ENCODE peak calls at places on chromosome 15, in six cellular contexts. H is brain microvascular endothelial cell, D is ovary, A is breast epithelium, V is Caco-2, E is A549. O is an unnamed sample.

GRCh38 chr15:50883903-50884302 is 24.6 kb upstream of the AP4E1 start:
- DNase-seq in H (peak; percentile 37), E (peak; percentile 52), V (no peak), D (no peak), A (no peak), O (no peak)

GRCh38 chr15:65818927-65819562 is 27.0 kb upstream of the DENND4A start:
- DNase-seq in D (no peak), H (peak; percentile 16), E (no peak), A (no peak), V (no peak), O (no peak)

GRCh38 chr15:99123706-99124451 is 19.0 kb downstream of the SYNM start:
- DNase-seq in H (peak; percentile 85), E (peak; percentile 92), A (peak; percentile 75), D (peak; percentile 84), V (peak; percentile 15), O (peak; percentile 83)

GRCh38 chr15:38627684-38628277 is 63.2 kb upstream of the RASGRP1 start:
- DNase-seq in V (no peak), D (no peak), E (no peak), H (no peak), A (no peak), O (no peak)

GRCh38 chr15:54619180-54619579 is 577.6 kb downstream of the RSL24D1 start:
- DNase-seq in D (no peak), H (no peak), A (no peak), V (no peak), E (no peak), O (no peak)

GRCh38 chr15:91412529-91412928 is 312.5 kb downstream of the SV2B start:
- DNase-seq in H (no peak), V (no peak), E (no peak), D (no peak), A (no peak), O (no peak)

GRCh38 chr15:70267879-70268278 is 170.2 kb upstream of the TLE3 start:
- DNase-seq in D (no peak), H (peak; percentile 72), A (no peak), E (no peak), V (no peak), O (no peak)

GRCh38 chr15:82146990-82147461 is 101.2 kb upstream of the MEX3B start:
- DNase-seq in D (no peak), E (peak; percentile 49), A (no peak), H (peak; percentile 90), V (no peak), O (peak; percentile 79)

GRCh38 chr15:96849501-96849900 is 519.0 kb downstream of the NR2F2 start:
- DNase-seq in D (no peak), E (no peak), H (peak; percentile 92), A (no peak), V (no peak), O (no peak)

GRCh38 chr15:31433101-31433500 is 106.5 kb downstream of the KLF13 start:
- DNase-seq in E (no peak), V (no peak), D (no peak), A (no peak), H (no peak), O (no peak)

GRCh38 chr15:90489514-90489913 is 40.2 kb upstream of the CRTC3 start:
- DNase-seq in V (no peak), H (no peak), D (no peak), A (no peak), E (no peak), O (no peak)

DNA sequence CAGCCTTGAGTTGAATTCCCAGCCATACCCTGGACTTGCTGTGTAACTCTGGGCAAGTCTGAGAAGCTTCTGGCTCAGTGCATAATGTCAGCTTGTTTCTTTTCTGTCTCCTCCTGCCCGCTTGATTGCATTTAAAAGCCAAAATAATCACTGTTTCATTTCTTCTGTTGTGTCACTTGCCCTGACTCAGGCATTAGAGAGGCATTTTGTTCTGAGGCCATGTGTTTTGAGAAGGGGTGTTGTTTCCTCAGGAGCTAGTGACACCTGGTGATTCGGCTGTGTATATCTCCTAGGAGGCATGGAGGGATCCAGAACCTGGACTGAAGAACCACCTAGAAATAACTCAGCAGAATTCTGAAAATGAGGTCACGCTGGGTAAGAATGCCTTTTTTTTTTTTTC is 16.0 kb downstream of the WDR73 start:
- DNase-seq in E (peak; percentile 63), D (no peak), H (no peak), A (no peak), V (peak; percentile 64), O (no peak)
- H3K4me3 ChIP-seq in E (no peak overlapping the region), D (no peak overlapping the region), H (no peak overlapping the region), A (no peak overlapping the region), V (no peak overlapping the region), O (no peak overlapping the region)

DNA sequence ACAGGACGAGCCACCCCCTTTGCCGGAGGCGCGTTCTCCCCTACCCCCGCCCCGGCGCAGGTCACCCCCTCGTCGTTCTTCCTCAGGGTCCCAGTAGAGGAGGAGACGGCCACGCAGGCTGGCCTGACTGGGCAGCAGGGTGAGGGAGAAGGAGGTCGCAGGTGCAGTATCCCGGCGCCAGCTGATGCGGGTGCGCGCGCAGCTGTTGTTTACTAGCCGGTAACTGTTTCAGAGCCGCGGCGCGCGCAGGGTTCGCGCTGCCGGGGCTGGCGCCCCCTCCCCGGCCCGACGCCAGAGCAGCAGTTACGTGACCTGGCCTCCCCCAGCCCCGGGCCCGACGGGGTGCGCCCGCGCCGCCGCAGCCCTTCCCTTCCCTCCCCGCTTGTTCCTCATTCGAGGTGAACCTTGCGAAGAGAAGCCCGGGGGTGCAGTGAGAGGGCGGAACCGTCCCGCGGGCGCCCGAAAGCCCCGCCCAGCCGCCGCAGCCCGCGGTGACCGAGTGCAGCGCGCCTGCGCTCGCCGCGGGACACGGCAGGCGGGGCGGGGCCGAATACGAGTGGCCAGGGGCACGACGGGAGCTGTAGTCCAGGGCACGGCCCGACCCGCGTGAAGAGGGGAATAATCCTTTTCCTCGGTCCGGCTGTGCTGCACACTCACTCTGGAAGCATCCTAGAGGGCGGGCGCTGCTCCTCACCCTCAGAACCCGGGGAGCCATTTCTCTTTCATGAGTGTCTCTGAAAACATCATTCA is at the start of gene SLC12A6:
- DNase-seq in E (peak; percentile 91), D (peak; percentile 89), V (peak; percentile 94), A (peak; percentile 80), H (peak; percentile 94), O (no peak)
- TF ChIP-seq CTCF in E (no peak), D (no peak), V (no peak), A (no peak), H (no peak), O (no peak)

GRCh38 chr15:101451192-101451799 is 38.2 kb downstream of the PCSK6 start:
- DNase-seq in A (peak; percentile 49), D (peak; percentile 77), V (peak; percentile 13), H (no peak), E (no peak), O (no peak)
- H3K4me3 ChIP-seq in A (no peak overlapping the region), D (no peak overlapping the region), V (no peak overlapping the region), H (no peak overlapping the region), E (no peak overlapping the region), O (no peak overlapping the region)

DNA sequence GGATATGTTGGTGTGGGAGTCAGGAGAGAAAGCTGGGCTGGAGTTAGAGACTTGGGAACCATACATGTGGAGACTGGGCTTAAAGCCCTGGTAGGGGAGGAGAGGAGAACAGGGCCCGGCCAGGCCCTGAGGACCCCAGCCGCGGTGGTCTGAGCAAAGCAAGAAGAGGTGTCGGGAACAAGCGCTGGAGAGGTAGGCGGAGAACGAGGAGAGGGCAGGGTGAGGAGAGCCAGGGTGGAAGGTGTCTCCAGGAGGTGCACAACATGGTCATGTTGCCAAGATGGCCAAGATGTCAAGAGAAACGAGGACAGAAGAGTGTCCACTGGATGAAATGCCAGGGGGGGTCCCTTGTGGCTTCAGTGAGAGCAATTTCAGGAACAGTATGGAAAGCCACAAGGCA is 5.5 kb downstream of the CHAC1 start:
- DNase-seq in E (no peak), V (no peak), H (no peak), A (no peak), D (no peak), O (no peak)
- TF ChIP-seq CTCF in E (no peak), V (no peak), H (no peak), A (no peak), D (no peak), O (no peak)

GRCh38 chr15:86634992-86635608 is 555.4 kb downstream of the AGBL1 start:
- DNase-seq in V (no peak), H (no peak), A (no peak), D (no peak), E (no peak), O (no peak)
- H3K4me3 ChIP-seq in V (no peak overlapping the region), H (no peak overlapping the region), A (no peak overlapping the region), D (no peak overlapping the region), E (no peak overlapping the region), O (no peak overlapping the region)

GRCh38 chr15:47963265-47963664 is 157.5 kb upstream of the SLC24A5 start:
- DNase-seq in H (no peak), A (no peak), E (no peak), V (peak; percentile 8), D (no peak), O (no peak)
- TF ChIP-seq CTCF in H (no peak), A (no peak), E (no peak), V (no peak), D (no peak), O (peak; percentile 14)

GRCh38 chr15:67862771-67863441 is 23.1 kb upstream of the RNU6-1 start:
- DNase-seq in E (no peak), D (no peak), A (no peak), V (no peak), H (no peak), O (no peak)
- H3K4me3 ChIP-seq in E (no peak overlapping the region), D (no peak overlapping the region), A (peak overlapping the region; percentile 33), V (no peak overlapping the region), H (peak overlapping the region; percentile 50), O (peak overlapping the region; percentile 59)

DNA sequence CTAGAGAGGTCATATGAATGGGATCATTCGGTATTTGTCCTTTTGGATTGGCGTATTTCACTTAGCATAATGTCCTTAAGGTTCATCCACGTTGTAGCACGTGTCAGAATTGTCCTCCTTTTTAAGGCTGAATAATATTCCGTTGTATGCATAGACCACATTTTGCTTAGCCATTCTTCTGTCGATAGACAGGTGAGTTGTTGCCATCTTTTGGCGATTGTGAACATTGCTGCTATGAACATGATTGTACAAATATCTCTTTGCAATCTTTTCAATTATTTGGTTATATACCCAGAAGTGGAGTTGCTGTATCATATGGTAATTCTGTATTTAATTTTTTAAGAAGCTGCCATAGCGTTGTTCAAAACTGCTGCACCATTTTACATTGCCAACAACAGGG is 52.4 kb upstream of the GOLGA8J start:
- DNase-seq in A (no peak), E (peak; percentile 36), H (no peak), V (peak; percentile 11), D (no peak), O (no peak)
- TF ChIP-seq CTCF in A (no peak), E (peak; percentile 30), H (no peak), V (peak; percentile 39), D (no peak), O (peak; percentile 34)

GRCh38 chr15:72182244-72182643 is 15.3 kb downstream of the GRAMD2A start:
- DNase-seq in V (no peak), E (no peak), D (no peak), A (no peak), H (no peak), O (no peak)

GRCh38 chr15:72180771-72181324 is 16.7 kb downstream of the GRAMD2A start:
- DNase-seq in D (no peak), E (no peak), H (no peak), V (no peak), A (no peak), O (no peak)

GRCh38 chr15:72184165-72184811 is 13.3 kb downstream of the GRAMD2A start:
- DNase-seq in D (no peak), H (no peak), E (peak; percentile 79), V (no peak), A (no peak), O (peak; percentile 66)

GRCh38 chr15:72182673-72183072 is 14.9 kb downstream of the GRAMD2A start:
- DNase-seq in V (no peak), H (no peak), A (peak; percentile 28), D (no peak), E (peak; percentile 55), O (no peak)

GRCh38 chr15:72183781-72184164 is 13.8 kb downstream of the GRAMD2A start:
- DNase-seq in H (no peak), V (no peak), A (no peak), D (no peak), E (no peak), O (no peak)
- H3K4me3 ChIP-seq in H (peak overlapping the region; percentile 22), V (no peak overlapping the region), A (peak overlapping the region; percentile 25), D (no peak overlapping the region), E (peak overlapping the region; percentile 46), O (peak overlapping the region; percentile 48)